ENCODE peak calls at places on chromosome 10, in ten cellular contexts. M, H, A, Z, P, F, G, O, E and D are unnamed samples. For H3K36me3, the result is how much of the 10 kb centered on the place peaks cover.

GRCh38 chr10:12484945-12485805 is 135.8 kb downstream of the CAMK1D start:
- DNase-seq in M (no peak), H (no peak), A (no peak), Z (peak), P (no peak), F (peak), G (no peak), O (no peak), E (peak), D (no peak)

GRCh38 chr10:125375210-125375609 is 214.8 kb upstream of the CTBP2 start:
- DNase-seq in M (no peak), H (no peak), A (no peak), Z (no peak), P (no peak), F (no peak), G (peak), O (peak), E (no peak), D (no peak)

GRCh38 chr10:63013755-63014154 is 119.4 kb upstream of the NRBF2 start:
- DNase-seq in M (no peak), H (no peak), A (no peak), Z (no peak), P (no peak), F (no peak), G (no peak), O (no peak), E (no peak), D (no peak)

GRCh38 chr10:59657724-59658123 is 51.9 kb downstream of the SLC16A9 start:
- DNase-seq in M (no peak), H (no peak), A (no peak), Z (no peak), P (no peak), F (no peak), G (no peak), O (no peak), E (no peak), D (no peak)

GRCh38 chr10:47311193-47311899 is 10.9 kb upstream of the GDF2 start:
- DNase-seq in M (no peak), H (no peak), A (no peak), Z (no peak), P (no peak), F (no peak), G (no peak), O (no peak), E (peak), D (peak)

GRCh38 chr10:110547139-110547761 is 20.2 kb upstream of the SMC3 start:
- DNase-seq in M (no peak), H (no peak), A (no peak), Z (no peak), P (no peak), F (no peak), G (peak), O (peak), E (no peak), D (no peak)

GRCh38 chr10:117647306-117647705 is 104.8 kb downstream of the EMX2 start:
- DNase-seq in M (no peak), H (no peak), A (no peak), Z (no peak), P (no peak), F (no peak), G (no peak), O (no peak), E (no peak), D (no peak)

GRCh38 chr10:102632394-102633062 is 11.8 kb upstream of the TRIM8 start:
- DNase-seq in M (no peak), H (no peak), A (peak), Z (no peak), P (no peak), F (no peak), G (no peak), O (peak), E (no peak), D (peak)

GRCh38 chr10:95346715-95347401 is 56.1 kb upstream of the PDLIM1 start:
- DNase-seq in M (no peak), H (no peak), A (no peak), Z (no peak), P (no peak), F (no peak), G (no peak), O (no peak), E (no peak), D (no peak)

GRCh38 chr10:14530465-14530864 is 199.7 kb upstream of the FRMD4A start:
- DNase-seq in M (no peak), H (no peak), A (no peak), Z (no peak), P (no peak), F (no peak), G (no peak), O (peak), E (no peak), D (no peak)

GRCh38 chr10:52923520-52923919 is 150.9 kb upstream of the MBL2 start:
- DNase-seq in M (no peak), H (no peak), A (no peak), Z (no peak), P (no peak), F (no peak), G (no peak), O (no peak), E (no peak), D (no peak)

GRCh38 chr10:119871881-119872609 is 598 bp downstream of the MCMBP start:
- DNase-seq in M (no peak), H (peak), A (peak), Z (peak), P (peak), F (peak), G (peak), O (peak), E (peak), D (peak)

GRCh38 chr10:804191-804781 is 114.8 kb upstream of the DIP2C start:
- DNase-seq in M (no peak), H (no peak), A (no peak), Z (no peak), P (peak), F (no peak), G (no peak), O (peak), E (no peak), D (peak)

GRCh38 chr10:96368971-96369370 is 10.2 kb upstream of the OPALIN start:
- DNase-seq in M (no peak), H (no peak), A (no peak), Z (no peak), P (no peak), F (no peak), G (no peak), O (no peak), E (no peak), D (no peak)

GRCh38 chr10:47167591-47167990 is 132.4 kb upstream of the GDF10 start:
- DNase-seq in M (no peak), H (no peak), A (no peak), Z (no peak), P (no peak), F (no peak), G (no peak), O (no peak), E (no peak), D (no peak)

GRCh38 chr10:58647366-58647765 is 134.7 kb downstream of the BICC1 start:
- DNase-seq in M (no peak), H (no peak), A (no peak), Z (no peak), P (no peak), F (no peak), G (no peak), O (no peak), E (no peak), D (no peak)

GRCh38 chr10:30818010-30818660 is 188.6 kb upstream of the LYZL2 start:
- DNase-seq in M (no peak), H (peak), A (peak), Z (peak), P (no peak), F (peak), G (no peak), O (peak), E (no peak), D (peak)

GRCh38 chr10:124896751-124897150 is 45.2 kb upstream of the ZRANB1 start:
- DNase-seq in M (no peak), H (no peak), A (no peak), Z (no peak), P (no peak), F (no peak), G (no peak), O (no peak), E (no peak), D (no peak)

GRCh38 chr10:131618587-131619267 is 282.1 kb upstream of the PPP2R2D start:
- DNase-seq in M (no peak), H (no peak), A (no peak), Z (no peak), P (peak), F (no peak), G (no peak), O (no peak), E (no peak), D (no peak)

GRCh38 chr10:86267286-86268195 is 99.1 kb downstream of the GRID1 start:
- DNase-seq in M (no peak), H (peak), A (no peak), Z (no peak), P (peak), F (no peak), G (no peak), O (no peak), E (no peak), D (no peak)

GRCh38 chr10:11379771-11380170 is 231.7 kb downstream of the USP6NL start:
- DNase-seq in M (no peak), H (no peak), A (no peak), Z (no peak), P (peak), F (no peak), G (no peak), O (no peak), E (no peak), D (no peak)

GRCh38 chr10:102381983-102382382 is 13.5 kb upstream of the NFKB2 start:
- DNase-seq in M (no peak), H (no peak), A (no peak), Z (no peak), P (peak), F (no peak), G (no peak), O (no peak), E (no peak), D (peak)

GRCh38 chr10:76209135-76209534 is 777.7 kb downstream of the LRMDA start:
- DNase-seq in M (no peak), H (no peak), A (no peak), Z (peak), P (no peak), F (no peak), G (no peak), O (peak), E (no peak), D (no peak)

GRCh38 chr10:63665765-63666164 is 144.6 kb downstream of the REEP3 start:
- DNase-seq in M (no peak), H (no peak), A (no peak), Z (no peak), P (no peak), F (no peak), G (no peak), O (peak), E (no peak), D (no peak)

GRCh38 chr10:110788620-110789385 is 82.9 kb upstream of the PDCD4 start:
- DNase-seq in M (no peak), H (no peak), A (no peak), Z (no peak), P (no peak), F (no peak), G (no peak), O (no peak), E (no peak), D (no peak)

DNA sequence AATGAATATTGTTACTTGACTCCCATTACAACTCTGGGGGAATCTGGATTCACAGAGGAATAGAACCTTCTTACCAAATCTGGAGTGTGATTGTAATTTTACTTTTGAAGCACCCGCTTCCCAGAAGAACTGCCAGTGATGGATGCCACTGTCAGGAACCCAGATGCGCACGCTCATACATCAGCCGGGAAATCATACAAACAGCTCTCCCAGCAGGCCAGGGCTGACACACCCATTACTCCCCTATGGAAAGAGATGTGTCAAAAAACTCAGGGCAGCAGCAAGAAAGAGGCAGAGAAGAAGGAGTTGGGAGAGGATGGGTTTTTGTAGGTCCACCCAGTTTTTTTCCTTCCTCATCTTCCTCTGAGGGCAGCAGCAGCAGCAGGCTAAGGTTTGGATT is 12.1 kb upstream of the HPS1 start:
- DNase-seq in M (no peak), H (no peak), A (no peak), Z (no peak), P (no peak), F (no peak), G (no peak), O (no peak), E (no peak), D (no peak)
- TF ChIP-seq CTCF in M (no peak), H (no peak), A (no peak), Z (no peak), P (no peak), F (no peak), G (no peak), O (no peak), E (no peak), D (no peak)

GRCh38 chr10:73807471-73807870 is 3.9 kb downstream of the NDST2 start:
- DNase-seq in M (no peak), H (no peak), A (no peak), Z (no peak), P (no peak), F (no peak), G (no peak), O (no peak), E (no peak), D (no peak)
- H3K36me3 ChIP-seq in M (under half), H (half or more), A (under half), Z (half or more), P (half or more), F (half or more), G (under half), O (under half), E (under half), D (under half)

GRCh38 chr10:92915892-92916291 is 67.6 kb downstream of the EXOC6 start:
- DNase-seq in M (no peak), H (no peak), A (no peak), Z (no peak), P (no peak), F (no peak), G (no peak), O (no peak), E (no peak), D (no peak)

GRCh38 chr10:92916433-92916832 is 68.1 kb downstream of the EXOC6 start:
- DNase-seq in M (no peak), H (no peak), A (no peak), Z (no peak), P (no peak), F (no peak), G (no peak), O (no peak), E (no peak), D (no peak)

GRCh38 chr10:92913973-92914372 is 65.7 kb downstream of the EXOC6 start:
- DNase-seq in M (no peak), H (no peak), A (no peak), Z (no peak), P (no peak), F (no peak), G (no peak), O (no peak), E (no peak), D (no peak)

GRCh38 chr10:92914478-92915066 is 66.3 kb downstream of the EXOC6 start:
- DNase-seq in M (peak), H (no peak), A (no peak), Z (peak), P (no peak), F (no peak), G (peak), O (peak), E (peak), D (no peak)
- TF ChIP-seq CTCF in M (peak), H (no peak), A (peak), Z (peak), P (peak), F (peak), G (peak), O (peak), E (peak), D (peak)

GRCh38 chr10:88902328-88902789 is 22.3 kb downstream of the STAMBPL1 start:
- DNase-seq in M (no peak), H (no peak), A (no peak), Z (no peak), P (no peak), F (no peak), G (no peak), O (no peak), E (no peak), D (no peak)

GRCh38 chr10:88901610-88902327 is 21.7 kb downstream of the STAMBPL1 start:
- DNase-seq in M (no peak), H (no peak), A (no peak), Z (no peak), P (no peak), F (no peak), G (no peak), O (peak), E (no peak), D (no peak)

GRCh38 chr10:88901206-88901605 is 21.2 kb downstream of the STAMBPL1 start:
- DNase-seq in M (no peak), H (no peak), A (no peak), Z (no peak), P (no peak), F (no peak), G (no peak), O (no peak), E (no peak), D (no peak)

GRCh38 chr10:88899886-88900285 is 19.8 kb downstream of the STAMBPL1 start:
- DNase-seq in M (no peak), H (no peak), A (no peak), Z (no peak), P (no peak), F (no peak), G (no peak), O (no peak), E (no peak), D (no peak)

DNA sequence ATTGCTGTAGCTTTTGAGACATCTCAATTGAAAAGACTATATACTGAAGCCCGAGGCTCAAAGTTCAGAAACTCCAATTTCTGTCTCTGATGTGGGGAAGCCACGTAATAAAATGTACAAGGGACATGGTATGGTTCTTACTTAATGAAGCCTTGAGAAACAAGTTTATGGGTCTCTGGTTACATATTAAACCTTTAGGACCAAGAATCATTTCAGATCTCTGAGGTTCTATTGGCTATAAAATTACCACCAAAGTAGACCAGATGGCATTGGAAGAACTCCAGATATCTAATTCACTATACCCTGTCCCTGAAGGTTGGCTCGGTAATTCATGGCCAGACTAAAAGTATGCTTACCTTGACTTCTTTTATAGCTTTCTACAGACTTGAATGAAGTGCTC is 23.7 kb downstream of the STAMBPL1 start:
- DNase-seq in M (no peak), H (no peak), A (no peak), Z (no peak), P (no peak), F (no peak), G (no peak), O (no peak), E (peak), D (no peak)
- H3K36me3 ChIP-seq in M (under half), H (under half), A (under half), Z (under half), P (under half), F (under half), G (under half), O (under half), E (under half), D (under half)

DNA sequence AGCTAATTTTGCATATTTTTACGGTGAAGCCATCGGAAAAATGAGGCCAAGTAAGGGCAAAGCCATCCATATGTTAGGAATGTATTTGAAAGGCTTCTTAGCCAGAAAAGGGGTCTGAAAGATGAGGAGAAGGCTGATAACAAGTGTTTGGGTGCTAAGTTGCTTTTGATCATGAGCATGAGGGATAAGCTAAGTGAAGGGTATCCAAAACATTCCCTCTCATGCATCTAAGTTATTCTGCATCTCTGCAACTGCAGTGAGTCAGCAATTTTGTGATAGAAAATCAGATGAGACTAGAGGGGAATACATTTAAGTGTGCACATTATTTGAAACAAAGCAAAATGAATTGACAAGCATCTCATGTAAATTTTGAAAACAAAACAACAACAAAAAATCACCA is 282.8 kb downstream of the GPR158 start:
- DNase-seq in M (no peak), H (no peak), A (no peak), Z (no peak), P (no peak), F (no peak), G (no peak), O (no peak), E (no peak), D (no peak)
- TF ChIP-seq CTCF in M (no peak), H (no peak), A (no peak), Z (no peak), P (no peak), F (no peak), G (no peak), O (no peak), E (no peak), D (no peak)

DNA sequence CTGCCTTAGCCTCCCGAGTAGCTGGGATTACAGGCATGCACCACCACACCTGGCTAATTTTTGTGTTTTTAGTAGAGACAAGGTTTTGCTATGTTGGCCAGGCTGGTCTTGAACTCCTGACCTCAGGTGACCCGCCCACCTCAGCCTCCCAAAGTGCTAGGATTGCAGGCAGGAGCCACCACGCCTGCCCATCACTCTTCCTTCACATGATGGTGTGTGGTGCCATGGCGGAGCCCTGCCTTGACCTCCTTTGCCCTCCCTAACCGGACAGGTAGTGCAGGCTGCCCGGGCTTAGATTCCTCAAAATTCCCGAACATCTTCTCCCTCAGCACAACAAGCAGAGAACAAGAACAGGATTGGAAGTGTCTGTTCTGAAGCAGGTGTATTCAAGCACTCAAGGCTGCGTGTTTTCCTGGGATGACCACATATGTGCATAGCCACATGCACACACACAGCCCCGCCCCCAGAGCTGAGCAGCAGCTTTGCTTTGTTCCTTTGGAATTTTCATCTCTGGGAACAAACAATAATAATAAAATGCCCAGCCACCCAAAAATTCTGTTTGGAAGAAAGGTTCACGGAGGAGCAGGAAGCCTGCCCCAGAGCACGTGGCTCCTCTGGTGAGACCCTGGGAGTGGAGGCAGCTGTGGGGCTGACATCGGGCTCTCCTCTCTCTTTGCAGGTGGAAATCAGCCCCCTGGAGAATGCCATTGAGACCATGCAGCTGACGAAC is 131.3 kb upstream of the NPS start:
- DNase-seq in M (no peak), H (no peak), A (peak), Z (no peak), P (no peak), F (no peak), G (no peak), O (no peak), E (no peak), D (no peak)
- H3K36me3 ChIP-seq in M (under half), H (half or more), A (under half), Z (under half), P (under half), F (under half), G (under half), O (under half), E (under half), D (under half)

DNA sequence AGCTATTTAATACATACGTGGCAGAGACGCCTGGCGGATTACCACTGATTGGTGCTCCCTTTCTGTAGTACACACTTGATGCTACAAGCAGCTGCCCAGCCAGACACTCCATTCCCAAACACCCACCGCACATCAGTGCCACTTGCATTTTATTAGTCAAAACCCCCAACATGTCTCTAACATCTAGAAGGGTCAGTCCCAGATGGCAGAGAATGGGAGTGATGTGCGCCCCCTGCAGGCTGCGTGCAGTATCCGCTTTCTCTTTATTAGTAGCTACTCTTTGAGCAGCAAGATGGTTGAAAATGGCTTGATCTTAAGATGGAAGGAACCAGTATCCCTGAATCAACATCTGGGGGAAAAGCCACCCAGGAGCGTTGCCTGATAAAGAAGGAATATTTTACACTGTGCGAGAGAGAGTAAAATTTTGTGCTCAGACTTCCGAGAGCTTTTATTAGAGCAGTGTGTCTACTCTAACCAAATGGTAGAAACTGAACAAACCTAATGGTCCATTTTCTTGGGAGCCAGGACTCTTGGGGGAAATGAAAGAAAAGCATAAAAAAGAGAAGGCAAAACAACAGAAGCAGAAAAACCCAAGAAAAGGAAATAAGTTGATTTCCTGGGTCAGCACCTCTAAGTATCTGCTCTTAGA is 78.3 kb downstream of the ST8SIA6 start:
- DNase-seq in M (no peak), H (no peak), A (no peak), Z (peak), P (no peak), F (no peak), G (no peak), O (peak), E (no peak), D (no peak)
- TF ChIP-seq CTCF in M (peak), H (no peak), A (no peak), Z (peak), P (no peak), F (no peak), G (peak), O (peak), E (no peak), D (no peak)